ENCODE peak calls at places on chromosomes 6 and 20, in nine cellular contexts. U is mesendoderm; K is AG04450; A is DMS79 treated with DMSO at 0.1 percent for 48 hours; X is brain microvascular endothelial cell; S is amygdala; D is stimulated activated CD4-positive, alpha-beta T cell treated with anti-CD3 and anti-CD28 coated beads, TNF-alpha, amount 100 ng/mL, for 48 hours; Y is MV-4-11; J is GM04504. M is an unnamed sample.
A peak's percentile ranks its signal among the peaks of the same experiment; 100 is the strongest.

GRCh38 chr6:150293423-150294280 is 75.2 kb upstream of the IYD start:
- DNase-seq in Y (peak; percentile 76), U (no peak), X (peak; percentile 71), J (no peak), A (no peak), D (no peak), K (no peak), S (no peak), M (no peak)

GRCh38 chr20:43824279-43824678 is 90.4 kb upstream of the TOX2 start:
- DNase-seq in J (no peak), D (no peak), S (no peak), K (no peak), A (no peak), Y (no peak), U (no peak), X (no peak), M (no peak)

GRCh38 chr20:44585042-44585968 is 2.9 kb downstream of the PKIG start:
- DNase-seq in K (no peak), J (no peak), S (no peak), D (no peak), A (peak; percentile 87), X (no peak), U (no peak), Y (no peak), M (no peak)

GRCh38 chr20:3580412-3580811 is 82.8 kb downstream of the GFRA4 start:
- DNase-seq in S (no peak), K (no peak), A (no peak), X (no peak), D (no peak), U (peak; percentile 32), Y (no peak), J (no peak), M (no peak)

GRCh38 chr6:26198626-26199056 is 111.4 kb downstream of the HFE start:
- DNase-seq in A (peak; percentile 36), J (no peak), D (no peak), K (no peak), S (no peak), X (no peak), Y (peak; percentile 86), U (no peak), M (peak; percentile 51)

GRCh38 chr20:59569305-59569704 is 35.0 kb upstream of the PHACTR3 start:
- DNase-seq in S (no peak), Y (no peak), X (no peak), K (no peak), D (no peak), U (no peak), A (no peak), J (no peak), M (no peak)

GRCh38 chr6:116518621-116519020 is 7.2 kb downstream of the CALHM5 start:
- DNase-seq in S (no peak), Y (no peak), D (no peak), U (no peak), A (no peak), X (no peak), K (no peak), J (no peak), M (no peak)

GRCh38 chr6:161434921-161435411 is 161.1 kb upstream of the AGPAT4 start:
- DNase-seq in U (no peak), S (no peak), A (no peak), K (peak; percentile 93), Y (no peak), J (peak; percentile 94), D (no peak), X (peak; percentile 94), M (no peak)

GRCh38 chr6:85069577-85069976 is 305.2 kb upstream of the TBX18 start:
- DNase-seq in X (no peak), S (no peak), Y (no peak), K (no peak), A (no peak), J (no peak), U (no peak), D (no peak), M (no peak)

GRCh38 chr6:132204606-132205005 is 196.7 kb downstream of the MOXD1 start:
- DNase-seq in K (no peak), D (no peak), X (no peak), A (no peak), J (no peak), S (no peak), Y (no peak), U (no peak), M (no peak)

GRCh38 chr6:33164176-33164575 is 28.1 kb downstream of the COL11A2 start:
- DNase-seq in J (no peak), D (no peak), K (no peak), X (no peak), A (no peak), Y (no peak), S (no peak), U (no peak), M (no peak)

GRCh38 chr6:37706749-37707148 is 9.1 kb upstream of the MDGA1 start:
- DNase-seq in D (no peak), U (no peak), S (no peak), Y (no peak), X (no peak), J (no peak), K (no peak), A (no peak), M (no peak)

GRCh38 chr20:47263502-47264084 is 92.9 kb downstream of the ZMYND8 start:
- DNase-seq in Y (no peak), A (no peak), S (no peak), U (peak; percentile 81), J (no peak), K (no peak), X (no peak), D (no peak), M (no peak)

GRCh38 chr6:38136547-38136946 is 317.0 kb downstream of the ZFAND3 start:
- DNase-seq in U (no peak), Y (no peak), X (no peak), D (no peak), K (no peak), A (no peak), S (no peak), J (no peak), M (no peak)

GRCh38 chr6:158489441-158489840 is 70.5 kb upstream of the TMEM181 start:
- DNase-seq in A (no peak), J (no peak), Y (no peak), K (no peak), S (no peak), D (no peak), X (no peak), U (no peak), M (no peak)

GRCh38 chr6:165889636-165890403 is 226.8 kb upstream of the PDE10A start:
- DNase-seq in D (no peak), K (no peak), X (peak; percentile 58), Y (no peak), S (no peak), J (no peak), A (no peak), U (peak; percentile 83), M (no peak)

M was measured in HS-27A.